ENCODE peak calls at places on chromosomes 13 and 19, in nine cellular contexts. A is CD8-positive, alpha-beta memory T cell; E is iris pigment epithelial cell; X is naive thymus-derived CD4-positive, alpha-beta T cell; S is A172; F is stimulated activated CD4-positive, alpha-beta T cell treated with anti-CD3 and anti-CD28 coated beads, Interleukin-1b, Interleukin-23, amount 100 ng/mL, for 24 hours; Y is NCI-H748 treated with DMSO at 0.1 percent for 48 hours; W is left lung; M is stimulated activated CD8-positive, alpha-beta memory T cell treated with anti-CD3 and anti-CD28 coated beads, Interleukin-7, amount 100 ng/mL, for 48 hours. N is an unnamed sample.

GRCh38 chr13:108961542-108962125 is 332.2 kb downstream of the MYO16 start:
- DNase-seq in A (peak), E (peak), X (peak), S (peak), F (no peak), Y (peak), W (no peak), M (no peak), N (no peak)

GRCh38 chr13:112445411-112446271 is 69.5 kb downstream of the SPACA7 start:
- DNase-seq in A (no peak), E (no peak), X (no peak), S (no peak), F (no peak), Y (no peak), W (no peak), M (no peak), N (no peak)

GRCh38 chr13:50412046-50412617 is 396.9 kb downstream of the KCNRG start:
- DNase-seq in A (no peak), E (no peak), X (no peak), S (no peak), F (no peak), Y (no peak), W (no peak), M (no peak), N (no peak)

GRCh38 chr19:290539-291521 is at the start of gene PLPP2:
- DNase-seq in A (peak), E (no peak), X (no peak), S (peak), F (no peak), Y (peak), W (no peak), M (no peak), N (peak)

GRCh38 chr13:73971481-73971880 is 162.7 kb downstream of the KLF12 start:
- DNase-seq in A (no peak), E (no peak), X (no peak), S (no peak), F (no peak), Y (no peak), W (no peak), M (no peak), N (no peak)

GRCh38 chr19:4713384-4713951 is 10.2 kb downstream of the DPP9 start:
- DNase-seq in A (no peak), E (peak), X (no peak), S (peak), F (no peak), Y (no peak), W (peak), M (no peak), N (no peak)

GRCh38 chr19:11142528-11143171 is 12.9 kb downstream of the SPC24 start:
- DNase-seq in A (no peak), E (peak), X (no peak), S (peak), F (no peak), Y (no peak), W (peak), M (no peak), N (no peak)

GRCh38 chr19:46748325-46749109 is 2.3 kb upstream of the STRN4 start:
- DNase-seq in A (peak), E (peak), X (peak), S (no peak), F (peak), Y (peak), W (no peak), M (peak), N (peak)

GRCh38 chr19:15123900-15124299 is 16.7 kb downstream of the SYDE1 start:
- DNase-seq in A (no peak), E (no peak), X (no peak), S (no peak), F (no peak), Y (no peak), W (no peak), M (no peak), N (no peak)

GRCh38 chr19:51407631-51408131 is 9.8 kb downstream of the SIGLEC10 start:
- DNase-seq in A (peak), E (peak), X (no peak), S (no peak), F (no peak), Y (no peak), W (no peak), M (no peak), N (peak)

GRCh38 chr19:47158367-47158791 is 27.7 kb downstream of the SAE1 start:
- DNase-seq in A (no peak), E (no peak), X (no peak), S (no peak), F (no peak), Y (no peak), W (no peak), M (no peak), N (no peak)

GRCh38 chr19:6997679-6998445 is 23.4 kb downstream of the MBD3L2B start:
- DNase-seq in A (no peak), E (peak), X (no peak), S (peak), F (no peak), Y (no peak), W (no peak), M (no peak), N (no peak)

GRCh38 chr19:5805465-5806132 is 732 bp downstream of the NRTN start:
- DNase-seq in A (peak), E (peak), X (peak), S (no peak), F (no peak), Y (peak), W (no peak), M (peak), N (peak)

GRCh38 chr19:8877854-8878705 is 45.9 kb downstream of the MBD3L1 start:
- DNase-seq in A (no peak), E (no peak), X (no peak), S (no peak), F (no peak), Y (no peak), W (no peak), M (no peak), N (no peak)

GRCh38 chr19:6739390-6739883 is at the start of gene TRIP10:
- DNase-seq in A (peak), E (peak), X (peak), S (peak), F (peak), Y (peak), W (peak), M (peak), N (no peak)

GRCh38 chr13:95154441-95154886 is 146.8 kb downstream of the ABCC4 start:
- DNase-seq in A (no peak), E (no peak), X (no peak), S (no peak), F (no peak), Y (peak), W (no peak), M (no peak), N (no peak)

GRCh38 chr13:35695411-35695810 is 218.9 kb upstream of the MAB21L1 start:
- DNase-seq in A (no peak), E (no peak), X (no peak), S (no peak), F (no peak), Y (no peak), W (no peak), M (no peak), N (no peak)

GRCh38 chr19:29714953-29715694 is at the start of gene C19orf12:
- DNase-seq in A (peak), E (peak), X (peak), S (peak), F (peak), Y (no peak), W (peak), M (peak), N (peak)

GRCh38 chr19:30069535-30070197 is 127.6 kb downstream of the URI1 start:
- DNase-seq in A (no peak), E (no peak), X (no peak), S (no peak), F (no peak), Y (no peak), W (no peak), M (no peak), N (no peak)

GRCh38 chr19:646798-647565 is 7.3 kb downstream of the FGF22 start:
- DNase-seq in A (no peak), E (no peak), X (no peak), S (no peak), F (no peak), Y (no peak), W (no peak), M (no peak), N (no peak)

GRCh38 chr19:33368074-33368864 is 5.2 kb upstream of the CEBPG start:
- DNase-seq in A (no peak), E (peak), X (no peak), S (peak), F (no peak), Y (no peak), W (no peak), M (no peak), N (no peak)

GRCh38 chr13:26707122-26708006 is 53.2 kb downstream of the GPR12 start:
- DNase-seq in A (peak), E (peak), X (peak), S (peak), F (no peak), Y (peak), W (no peak), M (peak), N (peak)

GRCh38 chr13:48675247-48675646 is 21.5 kb downstream of the CYSLTR2 start:
- DNase-seq in A (no peak), E (no peak), X (no peak), S (no peak), F (no peak), Y (no peak), W (no peak), M (no peak), N (no peak)

GRCh38 chr13:78376033-78376432 is 227.3 kb downstream of the POU4F1 start:
- DNase-seq in A (no peak), E (no peak), X (no peak), S (no peak), F (no peak), Y (no peak), W (no peak), M (no peak), N (no peak)

GRCh38 chr13:106942558-106942957 is 374.6 kb upstream of the ARGLU1 start:
- DNase-seq in A (no peak), E (no peak), X (no peak), S (no peak), F (no peak), Y (no peak), W (no peak), M (no peak), N (no peak)

GRCh38 chr13:100530645-100531044 is 57.9 kb downstream of the GGACT start:
- DNase-seq in A (no peak), E (peak), X (no peak), S (no peak), F (no peak), Y (no peak), W (no peak), M (no peak), N (no peak)

N was measured in NCI-H526.